ENCODE peak calls at places on chromosomes 6 and 20, in eight cellular contexts. P is T-helper 1 cell; W is SK-MEL-5; Q is Calu3; O is stimulated activated CD8-positive, alpha-beta memory T cell treated with anti-CD3 and anti-CD28 coated beads, Interleukin-12 subunit alpha, Interleukin-12 subunit beta, amount 100 ng/mL, for 4 hours; T is Daoy; N is AG09309; M is activated CD4-positive, alpha-beta T cell treated with anti-CD3 and anti-CD28 coated beads, Interleukin-2, amount 10 ng/mL, durations not matched to agents 24 days and 14 days. B is an unnamed sample.

GRCh38 chr6:142918339-142919042 is 26.5 kb downstream of the HIVEP2 start:
- DNase-seq in P (no peak), W (no peak), Q (no peak), O (no peak), T (no peak), N (no peak), M (no peak), B (no peak)

GRCh38 chr6:56243518-56244070 is 3.8 kb downstream of the COL21A1 start:
- DNase-seq in P (no peak), W (no peak), Q (no peak), O (no peak), T (no peak), N (no peak), M (no peak), B (no peak)

GRCh38 chr6:138267971-138268895 is 49.9 kb upstream of the PBOV1 start:
- DNase-seq in P (no peak), W (no peak), Q (no peak), O (no peak), T (no peak), N (no peak), M (no peak), B (no peak)

GRCh38 chr20:56983813-56984212 is 282.6 kb downstream of the BMP7 start:
- DNase-seq in P (no peak), W (no peak), Q (no peak), O (no peak), T (no peak), N (no peak), M (no peak), B (no peak)

GRCh38 chr20:48817367-48818030 is 10.3 kb downstream of the PREX1 start:
- DNase-seq in P (no peak), W (no peak), Q (no peak), O (no peak), T (no peak), N (no peak), M (no peak), B (no peak)

GRCh38 chr6:106247293-106247692 is 78.3 kb downstream of the ATG5 start:
- DNase-seq in P (no peak), W (no peak), Q (no peak), O (no peak), T (no peak), N (no peak), M (no peak), B (no peak)

GRCh38 chr6:15926256-15926655 is 202.6 kb upstream of the MYLIP start:
- DNase-seq in P (no peak), W (no peak), Q (no peak), O (no peak), T (no peak), N (no peak), M (no peak), B (no peak)

GRCh38 chr6:36599791-36600209 is 5.6 kb downstream of the SRSF3 start:
- DNase-seq in P (peak), W (peak), Q (peak), O (no peak), T (no peak), N (no peak), M (peak), B (no peak)

GRCh38 chr6:158797331-158798202 is 21.6 kb downstream of the EZR start:
- DNase-seq in P (no peak), W (no peak), Q (no peak), O (no peak), T (no peak), N (peak), M (no peak), B (no peak)

GRCh38 chr6:4322846-4323309 is 187.5 kb upstream of the ECI2 start:
- DNase-seq in P (no peak), W (no peak), Q (no peak), O (no peak), T (peak), N (no peak), M (no peak), B (no peak)

GRCh38 chr6:168909288-168909687 is 344.4 kb downstream of the THBS2 start:
- DNase-seq in P (no peak), W (no peak), Q (no peak), O (no peak), T (no peak), N (no peak), M (no peak), B (no peak)

GRCh38 chr6:122568350-122568749 is 41.9 kb upstream of the PKIB start:
- DNase-seq in P (no peak), W (no peak), Q (no peak), O (no peak), T (no peak), N (no peak), M (no peak), B (no peak)

GRCh38 chr6:163906006-163906710 is 491.6 kb downstream of the QKI start:
- DNase-seq in P (no peak), W (no peak), Q (no peak), O (no peak), T (no peak), N (no peak), M (no peak), B (no peak)

GRCh38 chr20:48189177-48189576 is 403.9 kb upstream of the SULF2 start:
- DNase-seq in P (no peak), W (peak), Q (peak), O (no peak), T (no peak), N (no peak), M (no peak), B (no peak)

GRCh38 chr6:14817068-14817467 is 428.8 kb upstream of the JARID2 start:
- DNase-seq in P (no peak), W (no peak), Q (no peak), O (no peak), T (no peak), N (no peak), M (no peak), B (no peak)

GRCh38 chr6:124962617-124963415 is 579 bp downstream of the RNF217 start:
- DNase-seq in P (no peak), W (peak), Q (peak), O (no peak), T (peak), N (no peak), M (peak), B (peak)

GRCh38 chr6:10217111-10217510 is 197.8 kb downstream of the TFAP2A start:
- DNase-seq in P (no peak), W (no peak), Q (no peak), O (no peak), T (no peak), N (no peak), M (no peak), B (no peak)

GRCh38 chr20:9035129-9035528 is 33.8 kb upstream of the PLCB4 start:
- DNase-seq in P (no peak), W (peak), Q (peak), O (no peak), T (peak), N (peak), M (no peak), B (no peak)

GRCh38 chr6:157669747-157670216 is 153.3 kb upstream of the SNX9 start:
- DNase-seq in P (no peak), W (peak), Q (peak), O (no peak), T (peak), N (peak), M (peak), B (peak)

B was measured in left lung.